ENCODE peak calls at places on chromosomes 5 and 9, in nine cellular contexts. One of them, this sample, is unnamed.

GRCh38 chr5:127519527-127519926 is 2.1 kb downstream of the PRRC1 start:
- DNase-seq in dorsolateral prefrontal cortex: no peak
- DNase-seq in GM06990: no peak
- DNase-seq in heart left ventricle: no peak
- DNase-seq in choroid plexus epithelial cell: peak
- DNase-seq in CD8-positive, alpha-beta T cell: no peak
- DNase-seq in astrocyte of the spinal cord: no peak
- DNase-seq in GM12865: no peak
- DNase-seq in fibroblast of pulmonary artery: peak
- DNase-seq in this sample: no peak

GRCh38 chr5:97488126-97488668 is 305.1 kb upstream of the RIOK2 start:
- DNase-seq in dorsolateral prefrontal cortex: no peak
- DNase-seq in GM06990: no peak
- DNase-seq in heart left ventricle: no peak
- DNase-seq in choroid plexus epithelial cell: no peak
- DNase-seq in CD8-positive, alpha-beta T cell: no peak
- DNase-seq in astrocyte of the spinal cord: no peak
- DNase-seq in GM12865: no peak
- DNase-seq in fibroblast of pulmonary artery: no peak
- DNase-seq in this sample: no peak

GRCh38 chr5:6950250-6950649 is 237.0 kb downstream of the TENT4A start:
- DNase-seq in dorsolateral prefrontal cortex: no peak
- DNase-seq in GM06990: no peak
- DNase-seq in heart left ventricle: no peak
- DNase-seq in choroid plexus epithelial cell: no peak
- DNase-seq in CD8-positive, alpha-beta T cell: no peak
- DNase-seq in astrocyte of the spinal cord: no peak
- DNase-seq in GM12865: no peak
- DNase-seq in fibroblast of pulmonary artery: no peak
- DNase-seq in this sample: no peak

GRCh38 chr9:108580021-108580439 is 275.8 kb downstream of the ACTL7B start:
- DNase-seq in dorsolateral prefrontal cortex: peak
- DNase-seq in GM06990: no peak
- DNase-seq in heart left ventricle: no peak
- DNase-seq in choroid plexus epithelial cell: no peak
- DNase-seq in CD8-positive, alpha-beta T cell: no peak
- DNase-seq in astrocyte of the spinal cord: peak
- DNase-seq in GM12865: no peak
- DNase-seq in fibroblast of pulmonary artery: peak
- DNase-seq in this sample: peak

GRCh38 chr5:172833372-172833690 is 720 bp upstream of the ERGIC1 start:
- DNase-seq in dorsolateral prefrontal cortex: no peak
- DNase-seq in GM06990: no peak
- DNase-seq in heart left ventricle: no peak
- DNase-seq in choroid plexus epithelial cell: no peak
- DNase-seq in CD8-positive, alpha-beta T cell: no peak
- DNase-seq in astrocyte of the spinal cord: no peak
- DNase-seq in GM12865: no peak
- DNase-seq in fibroblast of pulmonary artery: no peak
- DNase-seq in this sample: no peak

GRCh38 chr9:115138151-115138550 is 20.2 kb upstream of the TNC start:
- DNase-seq in dorsolateral prefrontal cortex: no peak
- DNase-seq in GM06990: no peak
- DNase-seq in heart left ventricle: no peak
- DNase-seq in choroid plexus epithelial cell: peak
- DNase-seq in CD8-positive, alpha-beta T cell: no peak
- DNase-seq in astrocyte of the spinal cord: no peak
- DNase-seq in GM12865: no peak
- DNase-seq in fibroblast of pulmonary artery: peak
- DNase-seq in this sample: peak

GRCh38 chr5:172533058-172533398 is 78.7 kb upstream of the SH3PXD2B start:
- DNase-seq in dorsolateral prefrontal cortex: no peak
- DNase-seq in GM06990: no peak
- DNase-seq in heart left ventricle: no peak
- DNase-seq in choroid plexus epithelial cell: no peak
- DNase-seq in CD8-positive, alpha-beta T cell: no peak
- DNase-seq in astrocyte of the spinal cord: no peak
- DNase-seq in GM12865: no peak
- DNase-seq in fibroblast of pulmonary artery: no peak
- DNase-seq in this sample: no peak

GRCh38 chr9:91483189-91483691 is 59.6 kb upstream of the NFIL3 start:
- DNase-seq in dorsolateral prefrontal cortex: peak
- DNase-seq in GM06990: no peak
- DNase-seq in heart left ventricle: peak
- DNase-seq in choroid plexus epithelial cell: no peak
- DNase-seq in CD8-positive, alpha-beta T cell: no peak
- DNase-seq in astrocyte of the spinal cord: peak
- DNase-seq in GM12865: no peak
- DNase-seq in fibroblast of pulmonary artery: peak
- DNase-seq in this sample: peak

GRCh38 chr5:168790691-168791230 is 211.6 kb upstream of the PANK3 start:
- DNase-seq in dorsolateral prefrontal cortex: no peak
- DNase-seq in GM06990: no peak
- DNase-seq in heart left ventricle: no peak
- DNase-seq in choroid plexus epithelial cell: no peak
- DNase-seq in CD8-positive, alpha-beta T cell: no peak
- DNase-seq in astrocyte of the spinal cord: no peak
- DNase-seq in GM12865: no peak
- DNase-seq in fibroblast of pulmonary artery: no peak
- DNase-seq in this sample: no peak

GRCh38 chr9:19200234-19200633 is 30.3 kb upstream of the DENND4C start:
- DNase-seq in dorsolateral prefrontal cortex: no peak
- DNase-seq in GM06990: no peak
- DNase-seq in heart left ventricle: no peak
- DNase-seq in choroid plexus epithelial cell: no peak
- DNase-seq in CD8-positive, alpha-beta T cell: no peak
- DNase-seq in astrocyte of the spinal cord: no peak
- DNase-seq in GM12865: no peak
- DNase-seq in fibroblast of pulmonary artery: no peak
- DNase-seq in this sample: peak

GRCh38 chr5:176846335-176847140 is 36.2 kb downstream of the UNC5A start:
- DNase-seq in dorsolateral prefrontal cortex: no peak
- DNase-seq in GM06990: no peak
- DNase-seq in heart left ventricle: no peak
- DNase-seq in choroid plexus epithelial cell: no peak
- DNase-seq in CD8-positive, alpha-beta T cell: peak
- DNase-seq in astrocyte of the spinal cord: no peak
- DNase-seq in GM12865: peak
- DNase-seq in fibroblast of pulmonary artery: no peak
- DNase-seq in this sample: no peak

GRCh38 chr9:121699271-121700164 is 48.1 kb downstream of the DAB2IP start:
- DNase-seq in dorsolateral prefrontal cortex: no peak
- DNase-seq in GM06990: peak
- DNase-seq in heart left ventricle: peak
- DNase-seq in choroid plexus epithelial cell: peak
- DNase-seq in CD8-positive, alpha-beta T cell: peak
- DNase-seq in astrocyte of the spinal cord: peak
- DNase-seq in GM12865: peak
- DNase-seq in fibroblast of pulmonary artery: peak
- DNase-seq in this sample: peak

GRCh38 chr9:34123682-34124081 is 2.8 kb downstream of the DCAF12 start:
- DNase-seq in dorsolateral prefrontal cortex: peak
- DNase-seq in GM06990: peak
- DNase-seq in heart left ventricle: no peak
- DNase-seq in choroid plexus epithelial cell: no peak
- DNase-seq in CD8-positive, alpha-beta T cell: no peak
- DNase-seq in astrocyte of the spinal cord: no peak
- DNase-seq in GM12865: peak
- DNase-seq in fibroblast of pulmonary artery: no peak
- DNase-seq in this sample: no peak
- H3K4me3 ChIP-seq in dorsolateral prefrontal cortex: no peak
- H3K4me3 ChIP-seq in GM06990: peak
- H3K4me3 ChIP-seq in heart left ventricle: peak
- H3K4me3 ChIP-seq in choroid plexus epithelial cell: no peak
- H3K4me3 ChIP-seq in CD8-positive, alpha-beta T cell: no peak
- H3K4me3 ChIP-seq in astrocyte of the spinal cord: no peak
- H3K4me3 ChIP-seq in GM12865: no peak
- H3K4me3 ChIP-seq in fibroblast of pulmonary artery: no peak
- H3K4me3 ChIP-seq in this sample: no peak

DNA sequence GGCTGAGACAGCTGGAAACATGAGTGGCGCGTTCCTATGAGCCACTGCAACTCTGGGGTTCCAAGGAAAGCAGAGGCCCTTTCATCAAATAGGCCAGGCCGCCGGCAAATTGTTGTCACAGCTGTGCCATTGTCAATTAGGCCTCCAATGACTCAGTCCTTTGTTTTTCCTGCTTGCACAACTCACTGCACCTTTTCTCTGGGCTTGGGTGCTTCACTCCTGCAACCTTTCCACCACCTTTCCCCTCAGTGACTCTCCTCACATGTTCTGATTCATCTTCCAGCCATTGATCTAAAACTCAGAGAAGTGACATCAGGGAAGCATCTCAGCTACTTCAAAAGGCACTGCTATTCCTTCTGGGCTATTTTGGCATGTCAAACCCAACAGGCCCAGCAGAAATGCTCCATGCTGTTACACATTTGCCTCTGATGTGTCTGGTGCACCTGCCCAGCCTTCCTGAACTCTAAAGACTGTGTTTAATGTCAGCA is 653.7 kb downstream of the NR2F1-AS1 start:
- DNase-seq in dorsolateral prefrontal cortex: peak
- DNase-seq in GM06990: no peak
- DNase-seq in heart left ventricle: peak
- DNase-seq in choroid plexus epithelial cell: no peak
- DNase-seq in CD8-positive, alpha-beta T cell: no peak
- DNase-seq in astrocyte of the spinal cord: peak
- DNase-seq in GM12865: no peak
- DNase-seq in fibroblast of pulmonary artery: no peak
- DNase-seq in this sample: no peak
- TF ChIP-seq CTCF in dorsolateral prefrontal cortex: no peak
- TF ChIP-seq CTCF in GM06990: no peak
- TF ChIP-seq CTCF in heart left ventricle: no peak
- TF ChIP-seq CTCF in choroid plexus epithelial cell: no peak
- TF ChIP-seq CTCF in CD8-positive, alpha-beta T cell: no peak
- TF ChIP-seq CTCF in astrocyte of the spinal cord: no peak
- TF ChIP-seq CTCF in GM12865: no peak
- TF ChIP-seq CTCF in fibroblast of pulmonary artery: no peak
- TF ChIP-seq CTCF in this sample: no peak

DNA sequence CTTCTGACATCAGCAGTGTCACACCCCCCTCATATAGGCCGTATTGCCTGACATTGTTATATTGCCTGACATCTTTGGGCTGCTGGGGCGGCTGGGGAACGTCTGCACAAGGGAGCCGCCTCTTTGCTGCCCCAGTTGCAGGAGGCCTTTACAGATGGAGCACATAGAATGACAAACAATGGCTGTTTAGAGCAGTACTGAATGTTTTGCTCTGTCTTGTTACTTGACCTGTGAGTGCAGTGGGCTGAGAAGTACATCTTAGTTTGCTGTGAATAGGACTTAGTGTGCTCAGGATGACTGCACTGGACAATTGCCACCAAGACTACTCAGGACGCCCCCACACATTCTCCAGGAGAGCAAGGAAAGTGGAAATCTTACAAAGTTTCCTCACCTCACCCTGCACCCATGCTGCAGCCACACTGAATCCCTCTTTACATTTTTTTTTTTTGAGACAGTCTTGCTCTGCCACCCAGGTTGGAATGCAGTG is 65.4 kb upstream of the SPOCK1 start:
- DNase-seq in dorsolateral prefrontal cortex: no peak
- DNase-seq in GM06990: no peak
- DNase-seq in heart left ventricle: no peak
- DNase-seq in choroid plexus epithelial cell: no peak
- DNase-seq in CD8-positive, alpha-beta T cell: no peak
- DNase-seq in astrocyte of the spinal cord: peak
- DNase-seq in GM12865: no peak
- DNase-seq in fibroblast of pulmonary artery: peak
- DNase-seq in this sample: no peak
- H3K4me3 ChIP-seq in dorsolateral prefrontal cortex: peak
- H3K4me3 ChIP-seq in GM06990: no peak
- H3K4me3 ChIP-seq in heart left ventricle: no peak
- H3K4me3 ChIP-seq in choroid plexus epithelial cell: no peak
- H3K4me3 ChIP-seq in CD8-positive, alpha-beta T cell: no peak
- H3K4me3 ChIP-seq in astrocyte of the spinal cord: no peak
- H3K4me3 ChIP-seq in GM12865: no peak
- H3K4me3 ChIP-seq in fibroblast of pulmonary artery: no peak
- H3K4me3 ChIP-seq in this sample: no peak

GRCh38 chr9:96453625-96454024 is 3.7 kb downstream of the HABP4 start:
- DNase-seq in dorsolateral prefrontal cortex: peak
- DNase-seq in GM06990: no peak
- DNase-seq in heart left ventricle: no peak
- DNase-seq in choroid plexus epithelial cell: peak
- DNase-seq in CD8-positive, alpha-beta T cell: no peak
- DNase-seq in astrocyte of the spinal cord: peak
- DNase-seq in GM12865: peak
- DNase-seq in fibroblast of pulmonary artery: peak
- DNase-seq in this sample: peak
- TF ChIP-seq CTCF in dorsolateral prefrontal cortex: peak
- TF ChIP-seq CTCF in GM06990: peak
- TF ChIP-seq CTCF in heart left ventricle: peak
- TF ChIP-seq CTCF in choroid plexus epithelial cell: peak
- TF ChIP-seq CTCF in CD8-positive, alpha-beta T cell: no peak
- TF ChIP-seq CTCF in astrocyte of the spinal cord: peak
- TF ChIP-seq CTCF in GM12865: peak
- TF ChIP-seq CTCF in fibroblast of pulmonary artery: peak
- TF ChIP-seq CTCF in this sample: peak

DNA sequence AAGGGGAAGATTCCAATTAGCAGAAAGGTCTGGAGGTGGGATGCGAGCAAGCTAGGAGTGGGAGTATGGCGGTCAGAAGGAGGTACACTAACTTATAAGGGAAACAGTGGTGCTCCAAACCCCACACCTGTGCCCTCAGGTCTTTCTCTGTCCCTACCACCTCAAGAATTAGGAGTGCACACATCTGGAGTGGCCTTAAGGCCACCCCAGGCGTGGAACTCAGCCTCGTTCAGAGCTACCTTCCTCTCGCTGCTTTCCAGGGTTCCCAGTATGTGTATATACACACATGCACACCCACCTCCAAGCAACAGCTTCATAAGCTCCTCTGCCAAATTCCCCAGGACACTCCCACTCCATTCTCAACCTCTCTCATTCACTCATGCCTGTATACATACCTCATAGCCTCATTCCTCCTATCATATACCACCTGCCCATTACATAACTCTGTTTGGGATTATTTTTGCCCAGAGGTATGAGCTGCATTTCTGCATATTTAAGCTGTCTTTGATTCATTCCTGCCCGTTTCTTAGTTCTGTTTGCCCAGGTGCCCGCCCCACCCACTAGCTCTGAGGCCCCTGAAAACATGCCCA is 118.7 kb downstream of the PSD2 start:
- DNase-seq in dorsolateral prefrontal cortex: no peak
- DNase-seq in GM06990: no peak
- DNase-seq in heart left ventricle: no peak
- DNase-seq in choroid plexus epithelial cell: no peak
- DNase-seq in CD8-positive, alpha-beta T cell: no peak
- DNase-seq in astrocyte of the spinal cord: no peak
- DNase-seq in GM12865: no peak
- DNase-seq in fibroblast of pulmonary artery: no peak
- DNase-seq in this sample: no peak
- H3K4me3 ChIP-seq in dorsolateral prefrontal cortex: no peak
- H3K4me3 ChIP-seq in GM06990: no peak
- H3K4me3 ChIP-seq in heart left ventricle: no peak
- H3K4me3 ChIP-seq in choroid plexus epithelial cell: no peak
- H3K4me3 ChIP-seq in CD8-positive, alpha-beta T cell: no peak
- H3K4me3 ChIP-seq in astrocyte of the spinal cord: no peak
- H3K4me3 ChIP-seq in GM12865: no peak
- H3K4me3 ChIP-seq in fibroblast of pulmonary artery: no peak
- H3K4me3 ChIP-seq in this sample: no peak

This sample was measured in fibroblast of the aortic adventitia.